ENCODE peak calls at places on chromosome 10, in six cellular contexts. M is DMS 273 treated with DMSO at 0.1 percent for 48 hours; X is stimulated activated naive CD8-positive, alpha-beta T cell treated with anti-CD3 and anti-CD28 coated beads, Interleukin-15, Interleukin-2, amounts not matched to agents 100 U/mL and 50 U/mL, for 24 hours; B is endothelial cell of umbilical vein; Y is activated T-cell treated with anti-CD3 and anti-CD28 coated beads, Interleukin-2, amount 50 U/mL, for 72 hours; H is activated CD4-positive, alpha-beta T cell treated with anti-CD3 and anti-CD28 coated beads for 36 hours. C is an unnamed sample.

GRCh38 chr10:101814466-101815041 is 3.7 kb downstream of the OGA start:
- DNase-seq in M (no peak), X (no peak), B (no peak), Y (no peak), H (no peak), C (no peak)

GRCh38 chr10:16853201-16853600 is 36.0 kb upstream of the RSU1 start:
- DNase-seq in M (no peak), X (no peak), B (peak), Y (no peak), H (no peak), C (no peak)

GRCh38 chr10:117163954-117164292 is 25.9 kb upstream of the VAX1 start:
- DNase-seq in M (no peak), X (no peak), B (no peak), Y (no peak), H (no peak), C (no peak)

GRCh38 chr10:23344251-23344841 is at the start of gene C10orf67:
- DNase-seq in M (no peak), X (peak), B (no peak), Y (no peak), H (peak), C (no peak)

GRCh38 chr10:113316506-113316905 is 236.3 kb upstream of the HABP2 start:
- DNase-seq in M (no peak), X (no peak), B (no peak), Y (no peak), H (no peak), C (no peak)

GRCh38 chr10:128631801-128632241 is 505.6 kb upstream of the MKI67 start:
- DNase-seq in M (no peak), X (no peak), B (no peak), Y (no peak), H (no peak), C (no peak)

GRCh38 chr10:44981172-44982113 is 2.8 kb upstream of the DEPP1 start:
- DNase-seq in M (no peak), X (no peak), B (peak), Y (no peak), H (no peak), C (no peak)

GRCh38 chr10:90602815-90603600 is 254.8 kb downstream of the HTR7 start:
- DNase-seq in M (no peak), X (no peak), B (no peak), Y (no peak), H (no peak), C (no peak)

GRCh38 chr10:4646546-4646945 is 179.5 kb upstream of the AKR1E2 start:
- DNase-seq in M (no peak), X (no peak), B (no peak), Y (no peak), H (no peak), C (no peak)

GRCh38 chr10:102644646-102645387 is 538 bp downstream of the TRIM8 start:
- DNase-seq in M (peak), X (peak), B (peak), Y (peak), H (peak), C (no peak)

GRCh38 chr10:19833508-19833824 is 17.2 kb downstream of the PLXDC2 start:
- DNase-seq in M (no peak), X (no peak), B (no peak), Y (no peak), H (no peak), C (no peak)

GRCh38 chr10:24519950-24520349 is 203.7 kb downstream of the ARHGAP21 start:
- DNase-seq in M (no peak), X (peak), B (no peak), Y (peak), H (peak), C (no peak)

GRCh38 chr10:132876967-132877366 is 65.4 kb downstream of the CFAP46 start:
- DNase-seq in M (no peak), X (no peak), B (no peak), Y (no peak), H (no peak), C (no peak)

GRCh38 chr10:110806335-110806734 is 65.4 kb upstream of the PDCD4 start:
- DNase-seq in M (no peak), X (no peak), B (no peak), Y (no peak), H (no peak), C (no peak)

GRCh38 chr10:3139135-3139910 is 33.3 kb downstream of the PITRM1 start:
- DNase-seq in M (no peak), X (no peak), B (no peak), Y (no peak), H (no peak), C (no peak)

GRCh38 chr10:130021373-130021950 is 57.4 kb upstream of the EBF3 start:
- DNase-seq in M (no peak), X (no peak), B (no peak), Y (no peak), H (peak), C (no peak)

GRCh38 chr10:96618648-96619047 is 31.8 kb upstream of the TM9SF3 start:
- DNase-seq in M (no peak), X (no peak), B (no peak), Y (no peak), H (no peak), C (peak)

GRCh38 chr10:62577666-62578291 is 203.6 kb downstream of the ZNF365 start:
- DNase-seq in M (no peak), X (no peak), B (no peak), Y (no peak), H (no peak), C (no peak)

GRCh38 chr10:107409517-107409916 is 245.0 kb upstream of the SORCS1 start:
- DNase-seq in M (peak), X (no peak), B (no peak), Y (no peak), H (peak), C (no peak)

GRCh38 chr10:101091546-101092290 is 29.9 kb downstream of the KAZALD1 start:
- DNase-seq in M (no peak), X (no peak), B (no peak), Y (no peak), H (no peak), C (no peak)

GRCh38 chr10:3109196-3109595 is 41.8 kb downstream of the PFKP start:
- DNase-seq in M (no peak), X (no peak), B (no peak), Y (no peak), H (no peak), C (no peak)

GRCh38 chr10:29324220-29324831 is 35.5 kb downstream of the LYZL1 start:
- DNase-seq in M (no peak), X (no peak), B (no peak), Y (no peak), H (no peak), C (no peak)

GRCh38 chr10:12614390-12615003 is 265.1 kb downstream of the CAMK1D start:
- DNase-seq in M (no peak), X (no peak), B (peak), Y (no peak), H (no peak), C (peak)

GRCh38 chr10:132360766-132361447 is 28.9 kb downstream of the LRRC27 start:
- DNase-seq in M (no peak), X (peak), B (no peak), Y (peak), H (peak), C (no peak)

GRCh38 chr10:118521415-118522117 is 73.9 kb downstream of the PRLHR start:
- DNase-seq in M (no peak), X (no peak), B (no peak), Y (no peak), H (no peak), C (no peak)

GRCh38 chr10:67836491-67836890 is 1.5 kb downstream of the DNAJC12 start:
- DNase-seq in M (no peak), X (no peak), B (no peak), Y (no peak), H (no peak), C (no peak)

GRCh38 chr10:89785095-89785494 is 83.7 kb downstream of the KIF20B start:
- DNase-seq in M (no peak), X (no peak), B (no peak), Y (no peak), H (no peak), C (no peak)

GRCh38 chr10:118818621-118819221 is 64.0 kb upstream of the CACUL1 start:
- DNase-seq in M (peak), X (no peak), B (no peak), Y (no peak), H (no peak), C (peak)

GRCh38 chr10:17101257-17101909 is 28.2 kb downstream of the CUBN start:
- DNase-seq in M (no peak), X (no peak), B (peak), Y (no peak), H (no peak), C (no peak)

C was measured in NCI-H524 treated with DMSO at 0.1 percent for 48 hours.